ENCODE peak calls at places on chromosome 6, in five cellular contexts. G is HepG2, Z is A549, M is endothelial cell of umbilical vein, N is K562. H is an unnamed sample.

GRCh38 chr6:43742285-43742684 is 27.7 kb upstream of the VEGFA start:
- DNase-seq in G (no peak), Z (no peak), N (no peak), M (no peak), H (no peak)

GRCh38 chr6:16278048-16278724 is 39.8 kb downstream of the GMPR start:
- DNase-seq in N (no peak), Z (no peak), G (no peak), M (no peak), H (no peak)

GRCh38 chr6:132712366-132712765 is 1.5 kb downstream of the VNN1 start:
- DNase-seq in Z (no peak), N (no peak), G (no peak), M (peak; percentile 39), H (no peak)

GRCh38 chr6:149306967-149307366 is 10.5 kb upstream of the TAB2 start:
- DNase-seq in M (no peak), Z (no peak), G (no peak), N (no peak), H (peak; percentile 55)

GRCh38 chr6:35727206-35727934 is 9.5 kb upstream of the ARMC12 start:
- DNase-seq in Z (peak; percentile 55), G (peak; percentile 65), N (peak; percentile 82), M (peak; percentile 77), H (peak; percentile 88)

GRCh38 chr6:106746660-106747059 is 117.3 kb downstream of the QRSL1 start:
- DNase-seq in N (no peak), G (peak; percentile 40), M (no peak), Z (peak; percentile 80), H (no peak)

GRCh38 chr6:144343736-144344428 is 58.7 kb downstream of the UTRN start:
- DNase-seq in M (peak; percentile 88), N (no peak), G (peak; percentile 98), Z (no peak), H (peak; percentile 89)

GRCh38 chr6:122154912-122155516 is 244.4 kb upstream of the HSF2 start:
- DNase-seq in Z (no peak), G (no peak), M (no peak), N (no peak), H (no peak)

GRCh38 chr6:165091121-165091785 is 218.2 kb downstream of the C6orf118 start:
- DNase-seq in G (no peak), N (no peak), M (no peak), Z (no peak), H (no peak)

GRCh38 chr6:106122941-106123337 is 36.8 kb downstream of the PRDM1 start:
- DNase-seq in M (no peak), Z (no peak), G (no peak), N (no peak), H (peak; percentile 42)

GRCh38 chr6:99879431-99879830 is 114.6 kb downstream of the MCHR2 start:
- DNase-seq in M (no peak), Z (no peak), N (no peak), G (no peak), H (no peak)

GRCh38 chr6:37283268-37283667 is 25.3 kb upstream of the TMEM217 start:
- DNase-seq in N (no peak), Z (no peak), M (no peak), G (no peak), H (no peak)

GRCh38 chr6:43267619-43268347 is 24.5 kb downstream of the TTBK1 start:
- DNase-seq in Z (no peak), N (peak; percentile 77), G (peak; percentile 99), M (no peak), H (no peak)

GRCh38 chr6:99521557-99522286 is 6.5 kb upstream of the USP45 start:
- DNase-seq in M (no peak), G (peak; percentile 6), Z (no peak), N (peak; percentile 14), H (no peak)

GRCh38 chr6:97969065-97969464 is 686.0 kb upstream of the MMS22L start:
- DNase-seq in M (no peak), N (no peak), G (no peak), Z (no peak), H (no peak)

GRCh38 chr6:3663081-3663480 is 88.4 kb downstream of the PXDC1 start:
- DNase-seq in Z (no peak), N (no peak), M (no peak), G (no peak), H (no peak)

GRCh38 chr6:108165714-108166663 is at the start of gene NR2E1:
- DNase-seq in G (no peak), N (no peak), M (no peak), Z (no peak), H (no peak)

GRCh38 chr6:40845588-40845987 is 193.4 kb downstream of the UNC5CL start:
- DNase-seq in M (peak; percentile 45), N (no peak), G (peak; percentile 48), Z (peak; percentile 15), H (peak; percentile 51)

GRCh38 chr6:132569170-132569569 is 952 bp upstream of the TAAR6 start:
- DNase-seq in G (no peak), Z (no peak), M (no peak), N (no peak), H (no peak)

GRCh38 chr6:71929047-71929446 is 42.7 kb downstream of the RIMS1 start:
- DNase-seq in N (no peak), G (no peak), M (no peak), Z (no peak), H (no peak)

GRCh38 chr6:116969211-116969863 is 92.3 kb downstream of the RFX6 start:
- DNase-seq in M (peak; percentile 50), G (peak; percentile 64), N (peak; percentile 26), Z (peak; percentile 41), H (peak; percentile 70)

GRCh38 chr6:69349776-69350175 is 447.0 kb downstream of the LMBRD1 start:
- DNase-seq in Z (no peak), M (no peak), G (no peak), N (no peak), H (peak; percentile 9)

GRCh38 chr6:15322781-15323536 is 77.1 kb downstream of the JARID2 start:
- DNase-seq in G (no peak), Z (no peak), M (no peak), N (no peak), H (no peak)

GRCh38 chr6:163955131-163955530 is 540.6 kb downstream of the QKI start:
- DNase-seq in M (no peak), Z (no peak), N (no peak), G (no peak), H (no peak)

GRCh38 chr6:75224303-75224926 is 18.6 kb upstream of the COL12A1 start:
- DNase-seq in N (no peak), M (no peak), G (peak; percentile 29), Z (no peak), H (no peak)

GRCh38 chr6:89162047-89162371 is 16.2 kb downstream of the PM20D2 start:
- DNase-seq in M (no peak), Z (no peak), N (no peak), G (no peak), H (no peak)
- H3K4me3 ChIP-seq in M (no peak overlapping the region), Z (no peak overlapping the region), N (no peak overlapping the region), G (no peak overlapping the region), H (no peak overlapping the region)

GRCh38 chr6:26427093-26427809 is 13.1 kb upstream of the BTN3A3 start:
- DNase-seq in Z (no peak), N (no peak), G (no peak), M (no peak), H (no peak)

GRCh38 chr6:26430787-26431186 is 9.5 kb upstream of the BTN3A3 start:
- DNase-seq in N (no peak), G (no peak), Z (no peak), M (no peak), H (no peak)

GRCh38 chr6:26432622-26433021 is 7.7 kb upstream of the BTN3A3 start:
- DNase-seq in Z (no peak), M (peak; percentile 65), N (no peak), G (peak; percentile 35), H (no peak)

GRCh38 chr6:26428206-26428605 is 12.1 kb upstream of the BTN3A3 start:
- DNase-seq in G (no peak), M (no peak), Z (no peak), N (no peak), H (no peak)

GRCh38 chr6:26431258-26432162 is 8.8 kb upstream of the BTN3A3 start:
- DNase-seq in Z (no peak), M (no peak), N (no peak), G (no peak), H (no peak)
- TF ChIP-seq MYC in Z (no peak), M (no peak), N (no peak), G (no peak), H (no peak)

DNA sequence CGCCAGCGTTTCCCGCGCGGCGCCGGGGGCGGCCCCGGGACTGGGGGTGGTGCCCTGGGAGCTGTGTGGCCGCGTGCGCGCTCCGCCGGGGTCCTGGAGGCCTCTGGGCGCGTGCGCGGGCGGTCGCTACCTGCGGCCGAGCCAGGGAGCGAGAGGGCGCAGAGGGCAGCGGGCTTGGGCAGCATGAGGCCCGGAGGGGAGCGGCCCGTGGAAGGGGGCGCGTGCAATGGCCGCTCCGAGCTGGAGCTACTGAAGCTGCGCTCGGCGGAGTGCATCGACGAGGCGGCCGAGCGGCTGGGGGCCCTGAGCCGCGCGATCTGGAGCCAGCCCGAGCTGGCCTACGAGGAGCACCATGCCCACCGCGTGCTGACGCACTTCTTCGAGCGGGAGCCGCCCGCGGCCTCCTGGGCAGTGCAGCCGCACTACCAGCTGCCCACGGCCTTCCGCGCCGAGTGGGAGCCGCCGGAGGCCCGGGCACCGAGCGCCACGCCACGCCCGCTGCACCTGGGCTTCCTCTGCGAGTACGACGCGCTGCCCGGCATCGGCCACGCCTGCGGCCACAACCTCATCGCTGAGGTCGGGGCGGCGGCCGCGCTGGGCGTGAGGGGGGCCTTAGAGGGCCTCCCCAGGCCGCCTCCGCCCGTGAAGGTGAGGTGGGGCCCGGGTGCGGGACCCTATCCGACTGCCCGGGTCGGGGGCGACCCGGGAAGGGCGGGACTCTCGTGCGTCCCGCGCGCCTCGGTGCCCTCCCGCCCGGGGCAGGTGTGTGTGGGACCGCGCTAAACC is at the start of gene PM20D2:
- DNase-seq in G (peak; percentile 58), Z (peak; percentile 73), N (peak; percentile 63), M (peak; percentile 63), H (peak; percentile 94)
- H3K4me3 ChIP-seq in G (peak within 1 kb of the TSS; percentile 76), Z (peak within 1 kb of the TSS; percentile 85), N (peak within 1 kb of the TSS; percentile 41), M (peak within 1 kb of the TSS; percentile 52), H (peak within 1 kb of the TSS; percentile 91)

GRCh38 chr6:134449004-134449403 is 131.1 kb upstream of the SGK1 start:
- DNase-seq in N (no peak), Z (no peak), G (no peak), M (no peak), H (no peak)

GRCh38 chr6:134446228-134446848 is 128.4 kb upstream of the SGK1 start:
- DNase-seq in Z (no peak), M (no peak), N (no peak), G (no peak), H (no peak)

GRCh38 chr6:134446901-134447300 is 129.0 kb upstream of the SGK1 start:
- DNase-seq in M (no peak), G (no peak), Z (no peak), N (no peak), H (no peak)

GRCh38 chr6:134447423-134447822 is 129.5 kb upstream of the SGK1 start:
- DNase-seq in M (peak; percentile 61), N (no peak), Z (no peak), G (no peak), H (no peak)

GRCh38 chr6:134447883-134448387 is 130.0 kb upstream of the SGK1 start:
- DNase-seq in N (no peak), Z (no peak), G (no peak), M (peak; percentile 18), H (no peak)
- TF ChIP-seq MYC in N (no peak), Z (no peak), G (no peak), M (no peak), H (no peak)

GRCh38 chr6:6798430-6798829 is 209.9 kb downstream of the LY86 start:
- DNase-seq in G (no peak), M (no peak), Z (no peak), N (no peak), H (peak; percentile 45)
- H3K4me3 ChIP-seq in G (no peak overlapping the region), M (no peak overlapping the region), Z (no peak overlapping the region), N (no peak overlapping the region), H (no peak overlapping the region)